ENCODE peak calls at places on chromosomes 11 and 22, in seven cellular contexts. W, O, R, Q, J, Z and H are unnamed samples. For H3K9me3, the result is how much of the 10 kb centered on the place peaks cover.

GRCh38 chr11:9842923-9843322 is 179.0 kb downstream of the SWAP70 start:
- DNase-seq in J (no peak), Q (no peak), W (no peak), R (no peak), Z (no peak), O (no peak), H (no peak)

GRCh38 chr11:83827940-83828554 is 541.9 kb upstream of the CCDC90B start:
- DNase-seq in R (no peak), J (no peak), W (no peak), Q (no peak), Z (peak), O (peak), H (peak)

GRCh38 chr22:37546436-37547248 is 13.6 kb upstream of the CDC42EP1 start:
- DNase-seq in O (no peak), W (no peak), Q (peak), Z (no peak), J (peak), R (peak), H (no peak)

GRCh38 chr22:46068908-46069481 is 81.3 kb upstream of the PPARA start:
- DNase-seq in Z (no peak), W (no peak), O (no peak), R (peak), Q (peak), J (peak), H (no peak)

GRCh38 chr22:47201996-47202818 is 439.8 kb downstream of the TBC1D22A start:
- DNase-seq in R (peak), J (no peak), O (no peak), W (no peak), Z (no peak), Q (no peak), H (no peak)

GRCh38 chr22:27748355-27749168 is 53.0 kb downstream of the MN1 start:
- DNase-seq in Z (no peak), O (peak), J (peak), R (no peak), W (no peak), Q (no peak), H (no peak)

GRCh38 chr11:18379201-18379600 is 15.2 kb upstream of the LDHA start:
- DNase-seq in R (no peak), Z (no peak), O (no peak), W (no peak), J (no peak), Q (no peak), H (no peak)

GRCh38 chr11:126502982-126503381 is 147.5 kb downstream of the ST3GAL4 start:
- DNase-seq in Q (no peak), O (no peak), W (no peak), Z (no peak), J (no peak), R (no peak), H (no peak)

GRCh38 chr11:2797181-2797711 is 88.3 kb downstream of the CDKN1C start:
- DNase-seq in J (peak), Z (no peak), W (no peak), R (peak), Q (peak), O (no peak), H (no peak)

GRCh38 chr11:61907282-61907681 is 10.1 kb downstream of the RAB3IL1 start:
- DNase-seq in Q (peak), W (no peak), Z (no peak), O (no peak), J (no peak), R (peak), H (no peak)

GRCh38 chr11:42521994-42522393 is 789.8 kb upstream of the API5 start:
- DNase-seq in R (no peak), Z (no peak), W (no peak), J (no peak), Q (no peak), O (no peak), H (no peak)

GRCh38 chr22:45318558-45319318 is 9.0 kb downstream of the FAM118A start:
- DNase-seq in R (no peak), Q (no peak), J (peak), Z (no peak), W (peak), O (no peak), H (no peak)

GRCh38 chr11:116812109-116812508 is 11.0 kb downstream of the APOA4 start:
- DNase-seq in W (no peak), R (no peak), J (no peak), Q (no peak), O (no peak), Z (no peak), H (no peak)

GRCh38 chr11:209275-210121 is 2.0 kb downstream of the RIC8A start:
- DNase-seq in O (no peak), Q (no peak), J (no peak), W (no peak), Z (no peak), R (peak), H (peak)

DNA sequence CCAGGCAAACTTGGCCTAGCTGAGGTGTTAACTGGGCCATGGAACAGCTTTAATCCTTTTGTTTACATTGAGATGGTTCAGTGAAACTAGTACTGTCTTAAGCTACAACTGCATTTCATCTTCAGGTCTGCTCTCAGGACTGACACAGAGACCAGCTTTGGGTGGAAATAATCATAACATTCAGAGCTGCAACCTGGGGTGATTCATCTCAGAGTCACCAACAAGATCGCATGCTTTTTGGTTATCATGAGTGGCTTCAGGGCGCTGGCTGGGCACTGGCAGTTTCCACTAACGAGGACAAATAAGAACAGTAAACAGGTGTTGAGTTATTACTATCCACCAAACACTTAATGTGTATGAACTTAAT is 60.9 kb upstream of the PAX6 start:
- DNase-seq in Q (no peak), J (no peak), W (no peak), O (no peak), Z (no peak), R (no peak), H (no peak)
- H3K9me3 ChIP-seq in Q (under half), J (under half), W (under half), O (under half), Z (under half), R (under half), H (under half)

DNA sequence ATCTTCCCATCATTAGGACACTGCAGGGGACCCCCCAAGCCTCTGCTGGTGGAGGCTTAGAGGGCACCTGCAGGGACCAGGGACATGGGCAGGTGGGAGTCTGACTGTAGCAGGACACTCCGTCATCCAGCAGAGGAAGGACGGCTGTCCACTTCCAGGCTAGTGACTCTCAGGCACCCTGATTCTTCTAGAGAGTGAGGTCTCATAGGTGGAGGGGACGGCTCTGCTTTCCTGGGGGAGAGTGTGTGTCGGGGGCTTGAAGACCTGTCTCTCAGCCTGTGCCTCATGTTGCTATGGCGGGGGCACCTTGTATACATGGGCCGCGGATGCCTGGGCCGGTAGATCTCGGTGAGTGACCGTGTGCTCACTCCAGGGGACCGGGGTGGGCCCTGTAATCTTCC is 1116.6 kb downstream of the BRD1 start:
- DNase-seq in W (no peak), J (no peak), O (no peak), R (no peak), Z (no peak), Q (peak), H (no peak)
- H3K9me3 ChIP-seq in W (under half), J (under half), O (under half), R (under half), Z (under half), Q (under half), H (under half)

GRCh38 chr22:10727393-10727792 is 4800.6 kb upstream of the OR11H1 start:
- DNase-seq in R (no peak), O (no peak), Z (peak), W (no peak), Q (no peak), J (no peak), H (no peak)
- H3K9me3 ChIP-seq in R (under half), O (under half), Z (under half), W (under half), Q (under half), J (under half), H (under half)

DNA sequence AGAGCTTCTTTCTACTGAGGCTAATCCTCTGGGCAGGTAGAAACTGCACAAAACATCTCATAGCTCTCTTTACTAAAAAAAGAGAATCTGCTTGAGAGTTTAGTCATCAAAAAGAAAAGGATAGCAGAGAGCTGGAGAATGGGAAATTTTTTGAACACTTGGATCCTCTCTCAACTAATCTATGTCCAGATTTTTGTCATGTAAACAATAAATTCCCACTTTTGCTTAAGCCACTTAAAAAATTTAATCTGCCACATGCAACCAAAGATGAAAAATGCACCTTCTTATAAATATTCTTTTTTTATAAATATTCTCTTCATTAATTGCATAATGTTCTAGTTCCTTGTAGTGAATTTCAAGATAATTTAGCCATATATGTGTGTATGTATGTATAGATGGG is 10.5 kb downstream of the OR5D16 start:
- DNase-seq in O (no peak), Z (no peak), J (no peak), Q (no peak), W (no peak), R (no peak), H (no peak)
- H3K9me3 ChIP-seq in O (under half), Z (under half), J (under half), Q (under half), W (under half), R (under half), H (under half)

GRCh38 chr11:50102916-50103315 is 70.2 kb downstream of the OR4C45 start:
- DNase-seq in R (no peak), Q (no peak), Z (no peak), O (no peak), J (no peak), W (no peak), H (no peak)

GRCh38 chr11:50098186-50098725 is 65.6 kb downstream of the OR4C45 start:
- DNase-seq in Q (no peak), Z (no peak), O (no peak), W (no peak), R (no peak), J (no peak), H (no peak)
- H3K9me3 ChIP-seq in Q (under half), Z (under half), O (under half), W (under half), R (under half), J (under half), H (under half)

GRCh38 chr11:50247309-50247874 is 214.7 kb downstream of the OR4C45 start:
- DNase-seq in Q (no peak), O (no peak), R (no peak), W (no peak), J (no peak), Z (no peak), H (no peak)
- H3K9me3 ChIP-seq in Q (under half), O (under half), R (under half), W (under half), J (under half), Z (under half), H (under half)

DNA sequence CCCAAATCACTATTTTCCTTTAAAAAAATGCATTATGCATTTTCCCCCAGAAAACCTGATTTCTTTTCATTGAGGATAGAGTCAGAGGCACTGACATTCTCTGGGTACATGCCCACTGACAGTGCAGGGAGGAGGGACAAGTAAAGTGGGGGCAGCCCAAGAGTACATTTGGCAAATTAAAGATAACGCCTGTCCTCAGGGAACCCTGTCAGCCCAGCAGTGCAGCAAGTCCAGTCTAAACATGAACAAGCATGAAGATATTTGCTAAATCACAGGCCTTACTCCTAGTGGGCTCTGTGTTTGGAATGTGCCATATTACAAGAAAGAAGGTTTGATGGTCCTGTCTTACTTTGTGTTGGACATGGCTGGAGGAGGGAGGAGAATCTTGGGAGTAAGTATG is 37.8 kb downstream of the AMOTL1 start:
- DNase-seq in W (no peak), Q (no peak), O (no peak), Z (no peak), R (no peak), J (no peak), H (no peak)
- H3K9me3 ChIP-seq in W (under half), Q (under half), O (under half), Z (under half), R (under half), J (under half), H (under half)

DNA sequence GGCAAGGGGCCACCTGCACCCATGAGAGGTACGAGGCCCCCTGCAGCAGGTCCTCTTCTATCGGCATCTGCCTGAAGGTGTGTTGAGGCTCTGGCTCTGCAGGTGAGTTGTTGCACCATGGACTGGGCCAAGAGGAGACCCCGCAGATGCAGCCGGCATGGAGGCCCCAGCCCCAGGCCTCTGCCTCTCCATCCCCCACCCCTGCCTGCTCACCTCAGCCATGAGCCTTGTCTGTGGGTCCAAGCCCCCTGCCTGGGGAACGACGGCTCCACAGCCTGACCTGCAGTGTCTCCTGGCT is 1386.2 kb downstream of the BRD1 start:
- DNase-seq in R (peak), W (no peak), O (no peak), Z (no peak), Q (peak), J (no peak), H (no peak)
- H3K9me3 ChIP-seq in R (under half), W (under half), O (under half), Z (under half), Q (under half), J (under half), H (under half)

GRCh38 chr11:102879801-102880200 is 5.0 kb upstream of the MMP12 start:
- DNase-seq in R (no peak), Q (peak), W (no peak), J (no peak), O (no peak), Z (no peak), H (no peak)
- H3K9me3 ChIP-seq in R (under half), Q (under half), W (under half), J (under half), O (under half), Z (under half), H (under half)

GRCh38 chr11:11387201-11387600 is 34.2 kb upstream of the CSNK2A3 start:
- DNase-seq in J (no peak), Q (no peak), W (no peak), R (no peak), O (no peak), Z (no peak), H (no peak)
- H3K9me3 ChIP-seq in J (under half), Q (under half), W (under half), R (under half), O (under half), Z (under half), H (under half)